ENCODE peak calls at places on chromosome 13, in eight cellular contexts. O is mucosa of descending colon, R is stomach, F is heart right ventricle, E is thoracic aorta, J is psoas muscle, S is hepatocyte, Y is ovary. P is an unnamed sample. For H3K4me1, the result is how much of the 10 kb centered on the place peaks cover.

GRCh38 chr13:30319130-30319529 is 11.8 kb upstream of the KATNAL1 start:
- DNase-seq in O (no peak), R (no peak), F (no peak), E (no peak), J (no peak), S (no peak), Y (no peak), P (no peak)

GRCh38 chr13:28557725-28558124 is 62.8 kb upstream of the FLT1 start:
- DNase-seq in O (no peak), R (no peak), F (no peak), E (no peak), J (no peak), S (no peak), Y (no peak), P (no peak)

GRCh38 chr13:36789061-36789460 is 30.0 kb upstream of the RFXAP start:
- DNase-seq in O (no peak), R (no peak), F (no peak), E (no peak), J (no peak), S (no peak), Y (no peak), P (no peak)

GRCh38 chr13:76711515-76712182 is 174.6 kb downstream of the KCTD12 start:
- DNase-seq in O (peak), R (no peak), F (no peak), E (no peak), J (no peak), S (peak), Y (no peak), P (no peak)

GRCh38 chr13:111027481-111028439 is 87.3 kb upstream of the ARHGEF7 start:
- DNase-seq in O (no peak), R (no peak), F (no peak), E (no peak), J (no peak), S (no peak), Y (no peak), P (no peak)

GRCh38 chr13:36904219-36904618 is 15.8 kb downstream of the SMAD9 start:
- DNase-seq in O (peak), R (no peak), F (no peak), E (no peak), J (no peak), S (no peak), Y (no peak), P (no peak)

GRCh38 chr13:60707878-60708277 is 310.9 kb downstream of the TDRD3 start:
- DNase-seq in O (no peak), R (no peak), F (no peak), E (no peak), J (no peak), S (no peak), Y (no peak), P (no peak)

GRCh38 chr13:28743045-28743444 is 24.3 kb upstream of the SLC46A3 start:
- DNase-seq in O (no peak), R (no peak), F (no peak), E (no peak), J (no peak), S (no peak), Y (no peak), P (no peak)

GRCh38 chr13:112959206-112959605 is 9.8 kb upstream of the MCF2L start:
- DNase-seq in O (no peak), R (no peak), F (no peak), E (no peak), J (no peak), S (no peak), Y (peak), P (peak)

GRCh38 chr13:49625392-49626137 is 2.7 kb upstream of the ARL11 start:
- DNase-seq in O (peak), R (peak), F (peak), E (no peak), J (peak), S (peak), Y (peak), P (peak)

GRCh38 chr13:59477011-59477410 is 686.7 kb downstream of the DIAPH3 start:
- DNase-seq in O (no peak), R (no peak), F (no peak), E (no peak), J (no peak), S (no peak), Y (no peak), P (no peak)
- TF ChIP-seq CTCF in O (no peak), R (no peak), F (peak), E (no peak), J (no peak), S (peak), Y (no peak), P (peak)

GRCh38 chr13:101515504-101515903 is 63.0 kb downstream of the ITGBL1 start:
- DNase-seq in O (no peak), R (no peak), F (no peak), E (no peak), J (no peak), S (no peak), Y (no peak), P (no peak)
- H3K4me1 ChIP-seq in O (under half), R (under half), F (under half), E (under half), J (under half), S (under half), Y (under half), P (under half)

DNA sequence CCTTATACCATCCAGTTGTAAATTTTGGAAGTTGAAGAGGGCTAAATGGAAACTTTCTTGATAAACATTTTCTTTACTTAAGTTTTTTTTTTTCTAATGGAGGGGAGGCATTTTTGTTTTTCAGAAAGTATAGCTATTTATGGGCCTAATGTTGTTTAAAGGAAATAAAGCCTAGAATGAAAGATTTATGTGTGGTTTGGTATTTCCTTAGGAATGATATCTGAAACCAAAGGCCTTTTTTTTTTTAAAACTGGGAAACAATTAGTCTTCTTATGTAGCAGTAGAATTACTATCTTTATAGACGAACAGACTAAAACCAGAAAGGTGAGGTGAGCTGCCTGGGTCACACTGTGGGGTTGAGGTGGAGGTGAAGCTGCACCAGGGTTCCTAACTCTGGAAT is 80.1 kb downstream of the ESD start:
- DNase-seq in O (no peak), R (no peak), F (no peak), E (no peak), J (no peak), S (no peak), Y (no peak), P (no peak)
- TF ChIP-seq CTCF in O (no peak), R (no peak), F (no peak), E (no peak), J (no peak), S (no peak), Y (no peak), P (no peak)

GRCh38 chr13:66397133-66397532 is 833.0 kb downstream of the PCDH9 start:
- DNase-seq in O (no peak), R (no peak), F (no peak), E (no peak), J (no peak), S (no peak), Y (no peak), P (no peak)

GRCh38 chr13:66402546-66402945 is 827.6 kb downstream of the PCDH9 start:
- DNase-seq in O (no peak), R (no peak), F (no peak), E (no peak), J (no peak), S (no peak), Y (no peak), P (no peak)

GRCh38 chr13:66402071-66402470 is 828.1 kb downstream of the PCDH9 start:
- DNase-seq in O (no peak), R (no peak), F (no peak), E (no peak), J (no peak), S (no peak), Y (no peak), P (no peak)

GRCh38 chr13:66400292-66400691 is 829.8 kb downstream of the PCDH9 start:
- DNase-seq in O (no peak), R (no peak), F (no peak), E (no peak), J (no peak), S (no peak), Y (no peak), P (no peak)

GRCh38 chr13:66399873-66400272 is 830.3 kb downstream of the PCDH9 start:
- DNase-seq in O (no peak), R (no peak), F (no peak), E (no peak), J (no peak), S (no peak), Y (no peak), P (no peak)
- H3K4me1 ChIP-seq in O (under half), R (under half), F (under half), E (under half), J (under half), S (under half), Y (under half), P (under half)

GRCh38 chr13:98775844-98776598 is 23.5 kb upstream of the SLC15A1 start:
- DNase-seq in O (peak), R (peak), F (no peak), E (no peak), J (no peak), S (peak), Y (no peak), P (no peak)
- TF ChIP-seq CTCF in O (no peak), R (no peak), F (no peak), E (no peak), J (no peak), S (no peak), Y (no peak), P (no peak)

GRCh38 chr13:40549500-40550094 is 116.8 kb downstream of the FOXO1 start:
- DNase-seq in O (no peak), R (no peak), F (no peak), E (no peak), J (peak), S (no peak), Y (no peak), P (no peak)
- H3K4me1 ChIP-seq in O (under half), R (under half), F (under half), E (under half), J (under half), S (under half), Y (under half), P (under half)

DNA sequence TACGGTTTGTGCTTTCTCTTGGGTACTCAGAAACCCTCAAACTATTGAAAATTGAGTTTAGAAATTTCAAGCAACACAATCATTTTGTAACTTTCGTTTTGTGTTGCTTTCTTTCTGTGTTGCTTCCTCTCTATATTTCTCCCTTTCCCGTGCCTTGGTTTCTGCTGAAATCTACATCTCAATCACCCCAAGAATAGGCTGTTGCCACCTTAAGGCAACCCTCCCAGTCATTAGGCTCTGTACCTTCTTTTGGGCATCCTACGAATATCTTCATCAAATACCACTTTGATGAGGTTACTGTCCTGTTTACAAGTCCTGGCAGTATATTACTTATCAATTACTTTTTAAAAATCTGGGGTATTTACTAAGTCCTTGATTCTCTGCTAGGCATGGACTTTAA is 621.6 kb downstream of the GPC6 start:
- DNase-seq in O (no peak), R (no peak), F (no peak), E (no peak), J (no peak), S (no peak), Y (no peak), P (no peak)
- TF ChIP-seq CTCF in O (no peak), R (no peak), F (no peak), E (no peak), J (no peak), S (no peak), Y (no peak), P (no peak)